ENCODE peak calls at places on chromosome 6, in six cellular contexts. K, D, Z, N, B and P are unnamed samples.
A peak's percentile ranks its signal among the peaks of the same experiment; 100 is the strongest.

GRCh38 chr6:120981835-120982234 is 352.4 kb downstream of the TBC1D32 start:
- DNase-seq in K (no peak), D (no peak), Z (no peak), N (no peak), B (no peak), P (no peak)

GRCh38 chr6:30378290-30378937 is 33.5 kb downstream of the RPP21 start:
- DNase-seq in K (peak; percentile 55), D (no peak), Z (peak; percentile 61), N (no peak), B (no peak), P (peak; percentile 85)

GRCh38 chr6:121383478-121383877 is 49.2 kb upstream of the TBC1D32 start:
- DNase-seq in K (no peak), D (no peak), Z (no peak), N (no peak), B (no peak), P (no peak)

GRCh38 chr6:157280153-157280552 is 43.2 kb downstream of the TMEM242 start:
- DNase-seq in K (no peak), D (no peak), Z (no peak), N (no peak), B (no peak), P (no peak)

GRCh38 chr6:72826033-72826432 is 204.2 kb downstream of the KCNQ5 start:
- DNase-seq in K (no peak), D (no peak), Z (no peak), N (no peak), B (no peak), P (no peak)

GRCh38 chr6:35727206-35727934 is 9.5 kb upstream of the ARMC12 start:
- DNase-seq in K (peak; percentile 82), D (no peak), Z (peak; percentile 65), N (peak; percentile 89), B (no peak), P (peak; percentile 73)

GRCh38 chr6:138107752-138108592 is 753 bp upstream of the PERP start:
- DNase-seq in K (peak; percentile 28), D (peak; percentile 57), Z (peak; percentile 73), N (peak; percentile 20), B (no peak), P (no peak)

GRCh38 chr6:157880534-157880933 is 57.5 kb downstream of the SNX9 start:
- DNase-seq in K (no peak), D (no peak), Z (no peak), N (no peak), B (no peak), P (no peak)

GRCh38 chr6:45447721-45448120 is 70.0 kb upstream of the SUPT3H start:
- DNase-seq in K (no peak), D (no peak), Z (no peak), N (no peak), B (no peak), P (no peak)

GRCh38 chr6:35485402-35485877 is 11.4 kb downstream of the TEAD3 start:
- DNase-seq in K (peak; percentile 70), D (no peak), Z (no peak), N (no peak), B (no peak), P (peak; percentile 68)

GRCh38 chr6:71421611-71422010 is 133.0 kb downstream of the OGFRL1 start:
- DNase-seq in K (no peak), D (no peak), Z (no peak), N (no peak), B (no peak), P (no peak)

GRCh38 chr6:47419621-47420020 is 58.0 kb upstream of the CD2AP start:
- DNase-seq in K (no peak), D (no peak), Z (peak; percentile 29), N (no peak), B (no peak), P (no peak)

GRCh38 chr6:16450285-16450684 is 211.9 kb downstream of the GMPR start:
- DNase-seq in K (no peak), D (peak; percentile 38), Z (no peak), N (no peak), B (no peak), P (no peak)

GRCh38 chr6:119348308-119349040 is 1.1 kb downstream of the MAN1A1 start:
- DNase-seq in K (peak; percentile 43), D (no peak), Z (peak; percentile 80), N (peak; percentile 82), B (no peak), P (peak; percentile 1)

GRCh38 chr6:35359744-35360348 is 17.5 kb downstream of the PPARD start:
- DNase-seq in K (no peak), D (no peak), Z (no peak), N (no peak), B (no peak), P (peak; percentile 90)

GRCh38 chr6:1609662-1610496 is at the start of gene FOXC1:
- DNase-seq in K (no peak), D (peak; percentile 83), Z (peak; percentile 71), N (peak; percentile 97), B (no peak), P (peak; percentile 100)

GRCh38 chr6:37243816-37244370 is 13.7 kb upstream of the TBC1D22B start:
- DNase-seq in K (no peak), D (no peak), Z (no peak), N (no peak), B (no peak), P (no peak)

GRCh38 chr6:37243131-37243815 is 14.3 kb upstream of the TBC1D22B start:
- DNase-seq in K (no peak), D (no peak), Z (no peak), N (no peak), B (no peak), P (no peak)

GRCh38 chr6:37242042-37242428 is 15.5 kb upstream of the TBC1D22B start:
- DNase-seq in K (no peak), D (no peak), Z (no peak), N (no peak), B (no peak), P (no peak)

GRCh38 chr6:37242429-37243052 is 15.0 kb upstream of the TBC1D22B start:
- DNase-seq in K (peak; percentile 72), D (peak; percentile 82), Z (peak; percentile 82), N (no peak), B (no peak), P (peak; percentile 54)

DNA sequence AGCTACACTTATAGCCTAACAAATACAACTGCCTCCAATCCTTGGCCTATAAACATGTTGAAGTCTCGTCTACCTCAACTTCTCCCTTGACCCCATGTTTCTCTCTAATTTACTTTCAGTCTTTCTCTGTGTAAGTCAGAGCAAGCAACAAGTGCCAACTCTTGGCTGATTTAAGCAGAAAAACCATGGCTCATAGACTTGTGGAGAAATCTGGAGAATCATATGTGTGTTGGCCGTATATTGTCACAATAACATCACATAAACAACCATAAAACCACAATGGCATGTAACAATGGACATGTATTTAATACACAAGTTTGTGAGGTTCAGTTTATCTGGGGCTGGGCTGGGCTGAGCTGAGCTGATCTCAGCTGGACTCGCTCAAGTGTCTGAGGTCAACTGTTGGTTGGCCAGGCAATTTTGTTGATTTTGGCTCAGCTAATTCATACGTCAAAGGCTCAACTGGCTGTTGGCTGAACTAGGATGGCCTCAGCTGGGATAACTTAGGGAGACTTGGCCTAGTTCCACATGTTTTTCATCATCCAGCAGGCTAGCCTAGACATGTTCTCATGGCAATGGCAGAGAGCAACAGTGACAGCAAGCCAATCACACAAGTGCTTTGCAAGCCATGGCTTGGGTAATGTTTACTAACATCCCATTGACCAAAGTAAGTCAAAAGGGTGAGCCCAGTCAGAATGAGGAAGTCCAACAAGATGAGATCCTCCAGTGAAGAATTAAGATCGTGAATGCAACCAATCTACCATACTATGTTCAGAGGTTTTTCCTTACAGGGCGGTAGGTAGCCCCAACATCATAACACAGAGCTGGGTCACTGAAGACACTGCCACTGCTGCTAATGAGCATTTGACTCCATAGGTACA is 12.9 kb upstream of the TBC1D22B start:
- DNase-seq in K (no peak), D (no peak), Z (peak; percentile 97), N (no peak), B (no peak), P (no peak)
- TF ChIP-seq JUND in K (no peak), D (no peak), Z (no peak), N (peak; percentile 53), B (no peak), P (no peak)

GRCh38 chr6:155270566-155271091 is 6.8 kb downstream of the CLDN20 start:
- DNase-seq in K (no peak), D (no peak), Z (no peak), N (no peak), B (no peak), P (no peak)

GRCh38 chr6:155272353-155273222 is 8.8 kb downstream of the CLDN20 start:
- DNase-seq in K (no peak), D (no peak), Z (no peak), N (no peak), B (no peak), P (no peak)

GRCh38 chr6:155267411-155267810 is 3.6 kb downstream of the CLDN20 start:
- DNase-seq in K (no peak), D (no peak), Z (no peak), N (no peak), B (no peak), P (peak; percentile 12)

GRCh38 chr6:155271145-155271544 is 7.3 kb downstream of the CLDN20 start:
- DNase-seq in K (no peak), D (no peak), Z (no peak), N (no peak), B (no peak), P (no peak)

DNA sequence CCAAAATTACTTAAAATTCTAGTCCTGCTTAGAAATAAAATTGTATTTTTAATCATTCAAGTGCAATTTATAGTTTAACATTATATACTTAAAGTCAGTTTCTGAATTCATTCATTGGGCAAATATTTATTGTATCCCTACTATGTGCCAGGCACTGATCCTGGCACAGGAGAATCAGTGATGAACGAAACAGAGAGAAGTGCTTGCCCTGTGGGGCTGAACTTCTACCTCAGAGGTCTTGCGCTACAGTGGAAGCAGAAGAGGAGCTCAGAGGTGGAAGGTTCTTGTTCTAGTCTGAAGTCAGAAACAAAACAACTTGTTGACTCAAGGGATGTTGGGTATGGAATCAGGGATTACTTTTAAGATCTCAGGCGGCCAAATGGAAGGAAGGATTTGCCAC is 6.0 kb downstream of the CLDN20 start:
- DNase-seq in K (no peak), D (no peak), Z (no peak), N (no peak), B (no peak), P (no peak)
- TF ChIP-seq JUND in K (no peak), D (no peak), Z (no peak), N (no peak), B (no peak), P (no peak)

GRCh38 chr6:56214304-56215101 is 32.9 kb downstream of the COL21A1 start:
- DNase-seq in K (no peak), D (no peak), Z (no peak), N (no peak), B (no peak), P (no peak)

GRCh38 chr6:56211724-56212123 is 35.7 kb downstream of the COL21A1 start:
- DNase-seq in K (no peak), D (no peak), Z (no peak), N (no peak), B (no peak), P (no peak)
- TF ChIP-seq JUND in K (no peak), D (no peak), Z (no peak), N (no peak), B (no peak), P (no peak)

GRCh38 chr6:131628726-131629125 is 684 bp upstream of the MED23 start:
- DNase-seq in K (no peak), D (no peak), Z (no peak), N (no peak), B (no peak), P (no peak)
- TF ChIP-seq JUND in K (no peak), D (no peak), Z (no peak), N (no peak), B (no peak), P (no peak)